ENCODE peak calls at places on chromosomes 1 and 21, in five cellular contexts. J is dorsolateral prefrontal cortex, K is cardiac fibroblast, O is gastrocnemius medialis, Z is A549. L is an unnamed sample.

GRCh38 chr1:46284597-46285564 is 18.5 kb downstream of the LRRC41 start:
- DNase-seq in J (no peak), K (no peak), O (no peak), Z (no peak), L (no peak)

GRCh38 chr1:1163538-1164070 is 10.1 kb upstream of the TTLL10 start:
- DNase-seq in J (no peak), K (no peak), O (no peak), Z (no peak), L (no peak)

GRCh38 chr1:9542425-9542824 is 3.2 kb downstream of the SLC25A33 start:
- DNase-seq in J (no peak), K (peak; percentile 77), O (no peak), Z (no peak), L (no peak)

GRCh38 chr21:38280446-38280845 is 23.7 kb downstream of the KCNJ15 start:
- DNase-seq in J (no peak), K (no peak), O (no peak), Z (no peak), L (no peak)

GRCh38 chr1:233613252-233614172 is at the start of gene KCNK1:
- DNase-seq in J (peak; percentile 75), K (peak; percentile 94), O (no peak), Z (peak; percentile 80), L (peak; percentile 16)

GRCh38 chr1:114749835-114750234 is 7.9 kb downstream of the CSDE1 start:
- DNase-seq in J (no peak), K (no peak), O (no peak), Z (no peak), L (no peak)

GRCh38 chr1:12052997-12053686 is 10.0 kb upstream of the TNFRSF8 start:
- DNase-seq in J (no peak), K (no peak), O (peak; percentile 35), Z (no peak), L (peak; percentile 74)

GRCh38 chr1:75503221-75503974 is 107.5 kb downstream of the SLC44A5 start:
- DNase-seq in J (no peak), K (no peak), O (no peak), Z (no peak), L (no peak)

GRCh38 chr1:151516031-151516511 is 4.9 kb downstream of the CGN start:
- DNase-seq in J (no peak), K (no peak), O (no peak), Z (no peak), L (no peak)

GRCh38 chr1:167905182-167905581 is 8.8 kb downstream of the ADCY10 start:
- DNase-seq in J (no peak), K (peak; percentile 47), O (no peak), Z (no peak), L (no peak)

GRCh38 chr1:86703696-86704455 is 500 bp upstream of the SH3GLB1 start:
- DNase-seq in J (peak; percentile 63), K (no peak), O (peak; percentile 47), Z (no peak), L (no peak)

GRCh38 chr1:39570477-39571177 is 6.0 kb downstream of the PABPC4 start:
- DNase-seq in J (no peak), K (no peak), O (no peak), Z (no peak), L (no peak)

GRCh38 chr1:9728451-9729295 is 77.1 kb downstream of the PIK3CD start:
- DNase-seq in J (no peak), K (no peak), O (no peak), Z (no peak), L (no peak)

GRCh38 chr21:35503646-35504045 is 454.5 kb upstream of the RUNX1 start:
- DNase-seq in J (no peak), K (peak; percentile 80), O (no peak), Z (no peak), L (no peak)
- H3K4me3 ChIP-seq in J (no peak overlapping the region), K (no peak overlapping the region), O (no peak overlapping the region), Z (no peak overlapping the region), L (no peak overlapping the region)

GRCh38 chr1:44361478-44361877 is 6.4 kb upstream of the ERI3 start:
- DNase-seq in J (no peak), K (peak; percentile 15), O (no peak), Z (peak; percentile 10), L (no peak)
- TF ChIP-seq CTCF in J (no peak), K (peak; percentile 10), O (no peak), Z (no peak), L (no peak)

GRCh38 chr1:32647308-32648134 is 2.8 kb downstream of the ZBTB8OS start:
- DNase-seq in J (no peak), K (no peak), O (no peak), Z (no peak), L (no peak)
- H3K4me3 ChIP-seq in J (no peak overlapping the region), K (no peak overlapping the region), O (no peak overlapping the region), Z (no peak overlapping the region), L (no peak overlapping the region)

GRCh38 chr1:35571263-35571662 is 1.9 kb upstream of the TFAP2E start:
- DNase-seq in J (no peak), K (no peak), O (no peak), Z (no peak), L (no peak)
- TF ChIP-seq CTCF in J (no peak), K (no peak), O (no peak), Z (no peak), L (no peak)

GRCh38 chr1:201889092-201889968 is 632 bp downstream of the SHISA4 start:
- DNase-seq in J (peak; percentile 58), K (no peak), O (no peak), Z (no peak), L (no peak)
- H3K4me3 ChIP-seq in J (peak overlapping the region; percentile 84), K (peak overlapping the region; percentile 71), O (peak overlapping the region; percentile 89), Z (peak overlapping the region; percentile 67), L (peak overlapping the region; percentile 81)

GRCh38 chr1:3669971-3670431 is 17.7 kb downstream of the TP73 start:
- DNase-seq in J (peak; percentile 32), K (no peak), O (no peak), Z (no peak), L (no peak)

GRCh38 chr1:3668148-3668547 is 15.8 kb downstream of the TP73 start:
- DNase-seq in J (no peak), K (no peak), O (no peak), Z (no peak), L (no peak)

GRCh38 chr1:3669421-3669821 is 17.1 kb downstream of the TP73 start:
- DNase-seq in J (peak; percentile 28), K (no peak), O (no peak), Z (no peak), L (no peak)

GRCh38 chr1:3670823-3671251 is 18.5 kb downstream of the TP73 start:
- DNase-seq in J (peak; percentile 41), K (no peak), O (no peak), Z (no peak), L (no peak)

GRCh38 chr1:3668585-3669300 is 16.4 kb downstream of the TP73 start:
- DNase-seq in J (no peak), K (peak; percentile 32), O (peak; percentile 88), Z (peak; percentile 32), L (no peak)
- TF ChIP-seq CTCF in J (no peak), K (no peak), O (no peak), Z (no peak), L (no peak)

GRCh38 chr1:72412286-72412685 is 129.9 kb upstream of the NEGR1 start:
- DNase-seq in J (no peak), K (no peak), O (no peak), Z (no peak), L (no peak)
- H3K4me3 ChIP-seq in J (no peak overlapping the region), K (no peak overlapping the region), O (no peak overlapping the region), Z (no peak overlapping the region), L (no peak overlapping the region)

DNA sequence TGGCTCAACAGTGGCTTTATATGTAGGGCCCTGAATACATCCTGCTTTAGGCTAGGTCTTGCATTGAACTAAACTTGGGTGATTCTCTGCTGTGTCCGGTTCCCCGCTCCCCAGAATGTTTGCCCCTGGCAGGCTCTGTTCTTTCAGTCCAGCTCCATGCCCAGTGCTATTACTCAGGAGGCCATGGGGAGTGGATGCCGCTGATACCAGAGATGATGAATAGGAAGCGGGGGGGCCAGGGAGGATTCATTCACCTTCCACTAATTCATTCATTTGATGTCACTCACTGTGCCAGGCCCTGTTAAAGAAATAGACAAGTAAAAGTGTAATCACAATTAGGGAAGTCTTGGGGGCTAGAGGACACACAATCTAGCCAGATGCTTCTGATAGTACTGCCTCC is 83.8 kb downstream of the TMEM53 start:
- DNase-seq in J (no peak), K (no peak), O (no peak), Z (no peak), L (no peak)
- TF ChIP-seq CTCF in J (no peak), K (no peak), O (no peak), Z (no peak), L (no peak)

L was measured in ascending aorta.